ENCODE peak calls at places on chromosomes 1 and 21, in nine cellular contexts. One of them, this sample, is unnamed.

GRCh38 chr1:43269627-43270375 is at the start of gene TMEM125:
- DNase-seq in SJSA1: no peak
- DNase-seq in cardiac fibroblast: no peak
- DNase-seq in fibroblast of gingiva: no peak
- DNase-seq in MCF 10A: no peak
- DNase-seq in activated CD4-positive, CD25-positive, alpha-beta regulatory T cell: no peak
- DNase-seq in EL: no peak
- DNase-seq in CD8-positive, alpha-beta T cell: no peak
- DNase-seq in GM12891: no peak
- DNase-seq in this sample: no peak

GRCh38 chr1:218711884-218712674 is 366.9 kb downstream of the TGFB2 start:
- DNase-seq in SJSA1: no peak
- DNase-seq in cardiac fibroblast: peak
- DNase-seq in fibroblast of gingiva: peak
- DNase-seq in MCF 10A: peak
- DNase-seq in activated CD4-positive, CD25-positive, alpha-beta regulatory T cell: no peak
- DNase-seq in EL: peak
- DNase-seq in CD8-positive, alpha-beta T cell: no peak
- DNase-seq in GM12891: no peak
- DNase-seq in this sample: no peak

GRCh38 chr1:17120962-17121837 is 1.9 kb upstream of the PADI2 start:
- DNase-seq in SJSA1: no peak
- DNase-seq in cardiac fibroblast: peak
- DNase-seq in fibroblast of gingiva: no peak
- DNase-seq in MCF 10A: no peak
- DNase-seq in activated CD4-positive, CD25-positive, alpha-beta regulatory T cell: no peak
- DNase-seq in EL: no peak
- DNase-seq in CD8-positive, alpha-beta T cell: no peak
- DNase-seq in GM12891: no peak
- DNase-seq in this sample: no peak

GRCh38 chr1:20366766-20367602 is 76.3 kb downstream of the VWA5B1 start:
- DNase-seq in SJSA1: peak
- DNase-seq in cardiac fibroblast: peak
- DNase-seq in fibroblast of gingiva: no peak
- DNase-seq in MCF 10A: no peak
- DNase-seq in activated CD4-positive, CD25-positive, alpha-beta regulatory T cell: no peak
- DNase-seq in EL: peak
- DNase-seq in CD8-positive, alpha-beta T cell: no peak
- DNase-seq in GM12891: no peak
- DNase-seq in this sample: no peak

GRCh38 chr1:221991221-221991620 is 249.3 kb upstream of the DUSP10 start:
- DNase-seq in SJSA1: no peak
- DNase-seq in cardiac fibroblast: peak
- DNase-seq in fibroblast of gingiva: peak
- DNase-seq in MCF 10A: peak
- DNase-seq in activated CD4-positive, CD25-positive, alpha-beta regulatory T cell: no peak
- DNase-seq in EL: peak
- DNase-seq in CD8-positive, alpha-beta T cell: no peak
- DNase-seq in GM12891: no peak
- DNase-seq in this sample: no peak

GRCh38 chr1:53562256-53562982 is 103.2 kb downstream of the DMRTB1 start:
- DNase-seq in SJSA1: no peak
- DNase-seq in cardiac fibroblast: no peak
- DNase-seq in fibroblast of gingiva: no peak
- DNase-seq in MCF 10A: no peak
- DNase-seq in activated CD4-positive, CD25-positive, alpha-beta regulatory T cell: no peak
- DNase-seq in EL: no peak
- DNase-seq in CD8-positive, alpha-beta T cell: no peak
- DNase-seq in GM12891: no peak
- DNase-seq in this sample: no peak

GRCh38 chr1:90391116-90391515 is 326.0 kb downstream of the BARHL2 start:
- DNase-seq in SJSA1: peak
- DNase-seq in cardiac fibroblast: peak
- DNase-seq in fibroblast of gingiva: no peak
- DNase-seq in MCF 10A: peak
- DNase-seq in activated CD4-positive, CD25-positive, alpha-beta regulatory T cell: no peak
- DNase-seq in EL: no peak
- DNase-seq in CD8-positive, alpha-beta T cell: no peak
- DNase-seq in GM12891: no peak
- DNase-seq in this sample: no peak

GRCh38 chr1:114314098-114314497 is 160.4 kb upstream of the SYT6 start:
- DNase-seq in SJSA1: no peak
- DNase-seq in cardiac fibroblast: peak
- DNase-seq in fibroblast of gingiva: no peak
- DNase-seq in MCF 10A: no peak
- DNase-seq in activated CD4-positive, CD25-positive, alpha-beta regulatory T cell: no peak
- DNase-seq in EL: peak
- DNase-seq in CD8-positive, alpha-beta T cell: no peak
- DNase-seq in GM12891: no peak
- DNase-seq in this sample: no peak

GRCh38 chr1:71083271-71083670 is 2.4 kb upstream of the ZRANB2 start:
- DNase-seq in SJSA1: no peak
- DNase-seq in cardiac fibroblast: peak
- DNase-seq in fibroblast of gingiva: no peak
- DNase-seq in MCF 10A: no peak
- DNase-seq in activated CD4-positive, CD25-positive, alpha-beta regulatory T cell: no peak
- DNase-seq in EL: no peak
- DNase-seq in CD8-positive, alpha-beta T cell: no peak
- DNase-seq in GM12891: no peak
- DNase-seq in this sample: no peak

GRCh38 chr1:111279144-111279543 is 11.5 kb upstream of the CHIA start:
- DNase-seq in SJSA1: no peak
- DNase-seq in cardiac fibroblast: no peak
- DNase-seq in fibroblast of gingiva: no peak
- DNase-seq in MCF 10A: no peak
- DNase-seq in activated CD4-positive, CD25-positive, alpha-beta regulatory T cell: no peak
- DNase-seq in EL: no peak
- DNase-seq in CD8-positive, alpha-beta T cell: no peak
- DNase-seq in GM12891: no peak
- DNase-seq in this sample: no peak

GRCh38 chr1:54121482-54122130 is 31.2 kb downstream of the CDCP2 start:
- DNase-seq in SJSA1: peak
- DNase-seq in cardiac fibroblast: peak
- DNase-seq in fibroblast of gingiva: peak
- DNase-seq in MCF 10A: peak
- DNase-seq in activated CD4-positive, CD25-positive, alpha-beta regulatory T cell: peak
- DNase-seq in EL: peak
- DNase-seq in CD8-positive, alpha-beta T cell: peak
- DNase-seq in GM12891: peak
- DNase-seq in this sample: no peak

GRCh38 chr1:248703674-248704073 is 1.1 kb upstream of the OR14I1 start:
- DNase-seq in SJSA1: no peak
- DNase-seq in cardiac fibroblast: no peak
- DNase-seq in fibroblast of gingiva: no peak
- DNase-seq in MCF 10A: no peak
- DNase-seq in activated CD4-positive, CD25-positive, alpha-beta regulatory T cell: no peak
- DNase-seq in EL: no peak
- DNase-seq in CD8-positive, alpha-beta T cell: no peak
- DNase-seq in GM12891: no peak
- DNase-seq in this sample: no peak

GRCh38 chr1:229822026-229822425 is 196.0 kb downstream of the URB2 start:
- DNase-seq in SJSA1: no peak
- DNase-seq in cardiac fibroblast: no peak
- DNase-seq in fibroblast of gingiva: no peak
- DNase-seq in MCF 10A: no peak
- DNase-seq in activated CD4-positive, CD25-positive, alpha-beta regulatory T cell: no peak
- DNase-seq in EL: peak
- DNase-seq in CD8-positive, alpha-beta T cell: no peak
- DNase-seq in GM12891: no peak
- DNase-seq in this sample: no peak

GRCh38 chr21:40819262-40819661 is 27.7 kb downstream of the DSCAM start:
- DNase-seq in SJSA1: no peak
- DNase-seq in cardiac fibroblast: no peak
- DNase-seq in fibroblast of gingiva: no peak
- DNase-seq in MCF 10A: no peak
- DNase-seq in activated CD4-positive, CD25-positive, alpha-beta regulatory T cell: no peak
- DNase-seq in EL: no peak
- DNase-seq in CD8-positive, alpha-beta T cell: no peak
- DNase-seq in GM12891: no peak
- DNase-seq in this sample: no peak